ENCODE peak calls at places on chromosomes 11 and 22, in ten cellular contexts. H is IMR-90, A is astrocyte, V is pancreas, U is tibial nerve, W is thoracic aorta, Q is adrenal gland, F is mammary epithelial cell, J is cardiac muscle cell, D is Peyer's patch. T is an unnamed sample. For H3K4me1, the result is how much of the 10 kb centered on the place peaks cover.

GRCh38 chr11:9092846-9093778 is 1.7 kb upstream of the SCUBE2 start:
- DNase-seq in H (no peak), A (no peak), V (peak), U (no peak), W (no peak), Q (no peak), F (no peak), J (no peak), D (no peak), T (no peak)

GRCh38 chr11:225734-226453 is 10.2 kb downstream of the SIRT3 start:
- DNase-seq in H (peak), A (peak), V (no peak), U (no peak), W (no peak), Q (no peak), F (peak), J (no peak), D (no peak), T (no peak)

GRCh38 chr11:21514298-21514697 is 678.6 kb upstream of the ANO5 start:
- DNase-seq in H (no peak), A (no peak), V (no peak), U (no peak), W (no peak), Q (no peak), F (no peak), J (peak), D (no peak), T (no peak)

GRCh38 chr11:17351510-17352176 is at the start of gene NCR3LG1:
- DNase-seq in H (peak), A (peak), V (peak), U (peak), W (peak), Q (peak), F (peak), J (peak), D (peak), T (peak)

GRCh38 chr11:128689946-128690745 is 3.7 kb upstream of the FLI1 start:
- DNase-seq in H (no peak), A (no peak), V (no peak), U (no peak), W (no peak), Q (no peak), F (no peak), J (peak), D (no peak), T (peak)

GRCh38 chr22:44461083-44461375 is 37.0 kb downstream of the RTL6 start:
- DNase-seq in H (no peak), A (no peak), V (no peak), U (no peak), W (no peak), Q (no peak), F (no peak), J (no peak), D (peak), T (no peak)

GRCh38 chr22:25563757-25564319 is 637 bp upstream of the GRK3 start:
- DNase-seq in H (peak), A (no peak), V (peak), U (no peak), W (no peak), Q (peak), F (peak), J (no peak), D (peak), T (peak)

GRCh38 chr11:124441081-124441480 is 4.4 kb downstream of the OR8B8 start:
- DNase-seq in H (no peak), A (no peak), V (no peak), U (no peak), W (no peak), Q (no peak), F (no peak), J (no peak), D (no peak), T (no peak)

GRCh38 chr22:22138915-22139314 is 105.7 kb upstream of the VPREB1 start:
- DNase-seq in H (no peak), A (no peak), V (no peak), U (no peak), W (no peak), Q (no peak), F (no peak), J (no peak), D (no peak), T (no peak)

GRCh38 chr11:9982127-9982795 is 311.8 kb downstream of the SBF2 start:
- DNase-seq in H (no peak), A (peak), V (no peak), U (no peak), W (no peak), Q (no peak), F (peak), J (no peak), D (no peak), T (no peak)

GRCh38 chr11:69173326-69173725 is 17.6 kb downstream of the SMIM38 start:
- DNase-seq in H (no peak), A (no peak), V (no peak), U (no peak), W (no peak), Q (no peak), F (no peak), J (no peak), D (no peak), T (no peak)

GRCh38 chr11:8794126-8794525 is 111.5 kb downstream of the RPL27A start:
- DNase-seq in H (no peak), A (no peak), V (no peak), U (no peak), W (no peak), Q (no peak), F (no peak), J (no peak), D (no peak), T (no peak)

GRCh38 chr11:81869337-81870065 is 864.2 kb downstream of the FAM181B start:
- DNase-seq in H (no peak), A (peak), V (no peak), U (no peak), W (no peak), Q (no peak), F (peak), J (no peak), D (peak), T (no peak)

GRCh38 chr11:19511413-19512183 is 201.0 kb upstream of the NAV2 start:
- DNase-seq in H (no peak), A (peak), V (no peak), U (peak), W (peak), Q (no peak), F (no peak), J (no peak), D (no peak), T (peak)

GRCh38 chr22:32502346-32502745 is 27.7 kb downstream of the FBXO7 start:
- DNase-seq in H (no peak), A (no peak), V (no peak), U (no peak), W (no peak), Q (no peak), F (no peak), J (no peak), D (no peak), T (no peak)

GRCh38 chr11:120061761-120062560 is 76.0 kb downstream of the TRIM29 start:
- DNase-seq in H (no peak), A (peak), V (no peak), U (no peak), W (no peak), Q (no peak), F (no peak), J (peak), D (no peak), T (no peak)

GRCh38 chr22:39994566-39995345 is at the start of gene FAM83F:
- DNase-seq in H (no peak), A (no peak), V (peak), U (no peak), W (no peak), Q (peak), F (peak), J (no peak), D (no peak), T (peak)

GRCh38 chr11:75022759-75023396 is 34.1 kb downstream of the NEU3 start:
- DNase-seq in H (peak), A (peak), V (peak), U (peak), W (no peak), Q (peak), F (peak), J (peak), D (peak), T (peak)

GRCh38 chr22:24688294-24688693 is 85.3 kb downstream of the GGT1 start:
- DNase-seq in H (no peak), A (no peak), V (no peak), U (no peak), W (no peak), Q (no peak), F (no peak), J (no peak), D (no peak), T (no peak)

GRCh38 chr22:26606611-26607010 is 11.2 kb downstream of the CRYBB1 start:
- DNase-seq in H (peak), A (peak), V (no peak), U (no peak), W (no peak), Q (no peak), F (peak), J (no peak), D (no peak), T (no peak)

GRCh38 chr22:46275455-46276129 is 7.8 kb downstream of the TTC38 start:
- DNase-seq in H (no peak), A (no peak), V (no peak), U (no peak), W (no peak), Q (no peak), F (no peak), J (no peak), D (no peak), T (no peak)

GRCh38 chr11:101944896-101945295 is 28.6 kb upstream of the ANGPTL5 start:
- DNase-seq in H (no peak), A (no peak), V (no peak), U (no peak), W (no peak), Q (no peak), F (no peak), J (no peak), D (no peak), T (no peak)

GRCh38 chr11:119764108-119764874 is 35.3 kb upstream of the NECTIN1 start:
- DNase-seq in H (peak), A (peak), V (peak), U (no peak), W (no peak), Q (peak), F (peak), J (peak), D (no peak), T (peak)

DNA sequence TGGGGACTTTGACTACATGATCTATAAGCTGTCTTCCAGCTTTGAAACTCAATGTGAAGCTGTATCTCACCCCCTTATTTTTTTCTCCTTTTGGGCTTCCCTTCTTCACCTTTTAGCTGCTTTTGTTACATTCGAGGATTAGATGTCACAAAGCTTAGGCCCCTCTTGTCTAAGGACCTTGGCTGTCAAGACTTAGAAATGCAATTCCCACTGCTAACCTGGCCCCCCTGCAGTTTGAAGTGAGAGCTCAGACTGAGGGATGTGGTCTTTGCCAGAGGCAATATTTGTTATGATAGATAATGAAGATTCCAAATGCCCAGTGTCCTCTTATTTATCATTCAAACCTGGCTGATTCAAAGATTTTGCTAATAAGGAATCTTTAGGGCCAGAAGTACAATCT is 128.3 kb downstream of the ARL14EP start:
- DNase-seq in H (no peak), A (no peak), V (no peak), U (no peak), W (no peak), Q (no peak), F (no peak), J (no peak), D (no peak), T (no peak)
- H3K4me1 ChIP-seq in H (under half), A (under half), V (under half), U (under half), W (half or more), Q (under half), F (under half), J (under half), D (under half), T (under half)

GRCh38 chr11:44306469-44307244 is 3.3 kb downstream of the ALX4 start:
- DNase-seq in H (no peak), A (no peak), V (no peak), U (no peak), W (no peak), Q (no peak), F (no peak), J (no peak), D (no peak), T (no peak)
- H3K4me3 ChIP-seq in H (no peak), A (no peak), V (peak), U (no peak), W (peak), Q (no peak), F (no peak), J (no peak), D (peak), T (peak)

GRCh38 chr11:11659567-11660341 is 37.9 kb upstream of the GALNT18 start:
- DNase-seq in H (no peak), A (no peak), V (no peak), U (no peak), W (no peak), Q (no peak), F (no peak), J (no peak), D (no peak), T (no peak)
- TF ChIP-seq CTCF in H (no peak), A (peak), V (no peak), U (no peak), W (no peak), Q (no peak), F (peak), J (no peak), D (no peak), T (no peak)

DNA sequence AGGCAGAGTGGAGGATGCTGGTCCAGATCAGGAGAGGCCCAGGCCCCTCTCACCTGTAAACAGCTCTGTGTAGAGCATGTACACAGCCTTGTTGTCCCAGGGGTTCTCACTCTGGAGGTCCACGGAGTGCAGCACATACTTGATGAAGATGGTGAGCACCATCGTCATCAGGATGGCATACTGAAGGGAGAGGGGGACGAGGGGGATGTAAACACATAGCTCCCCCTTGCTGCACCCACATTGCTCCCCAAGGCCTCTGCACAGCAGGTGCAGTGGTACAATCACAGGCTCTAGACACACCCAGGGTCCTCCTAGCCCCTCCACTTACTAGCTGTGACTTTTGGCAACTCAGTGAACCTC is 2.9 kb downstream of the SYVN1 start:
- DNase-seq in H (no peak), A (no peak), V (peak), U (no peak), W (no peak), Q (no peak), F (no peak), J (no peak), D (no peak), T (no peak)
- H3K4me1 ChIP-seq in H (under half), A (under half), V (under half), U (under half), W (under half), Q (under half), F (under half), J (under half), D (under half), T (under half)

T was measured in right lobe of liver.